ENCODE peak calls at places on chromosome 3, in six cellular contexts. One of them, this sample, is unnamed.

GRCh38 chr3:99943931-99944761 is 126.5 kb downstream of the CMSS1 start:
- DNase-seq in natural killer cell: no peak
- DNase-seq in Kasumi-1: no peak
- DNase-seq in cardiac fibroblast: no peak
- DNase-seq in NCI-H524: no peak
- DNase-seq in activated CD4-positive, alpha-beta T cell treated with anti-CD3 and anti-CD28 coated beads, Interleukin-2, amount 50 U/mL, for 1 hour: no peak
- DNase-seq in this sample: no peak

GRCh38 chr3:141632779-141633374 is 105.2 kb upstream of the RNF7 start:
- DNase-seq in natural killer cell: no peak
- DNase-seq in Kasumi-1: no peak
- DNase-seq in cardiac fibroblast: no peak
- DNase-seq in NCI-H524: peak; percentile 25
- DNase-seq in activated CD4-positive, alpha-beta T cell treated with anti-CD3 and anti-CD28 coated beads, Interleukin-2, amount 50 U/mL, for 1 hour: no peak
- DNase-seq in this sample: no peak

GRCh38 chr3:123028233-123028828 is 768 bp upstream of the SEMA5B start:
- DNase-seq in natural killer cell: no peak
- DNase-seq in Kasumi-1: peak; percentile 65
- DNase-seq in cardiac fibroblast: peak; percentile 80
- DNase-seq in NCI-H524: peak; percentile 93
- DNase-seq in activated CD4-positive, alpha-beta T cell treated with anti-CD3 and anti-CD28 coated beads, Interleukin-2, amount 50 U/mL, for 1 hour: no peak
- DNase-seq in this sample: peak; percentile 53

GRCh38 chr3:1963896-1964295 is 134.8 kb upstream of the CNTN4 start:
- DNase-seq in natural killer cell: no peak
- DNase-seq in Kasumi-1: no peak
- DNase-seq in cardiac fibroblast: no peak
- DNase-seq in NCI-H524: no peak
- DNase-seq in activated CD4-positive, alpha-beta T cell treated with anti-CD3 and anti-CD28 coated beads, Interleukin-2, amount 50 U/mL, for 1 hour: no peak
- DNase-seq in this sample: no peak

GRCh38 chr3:179666436-179667035 is 13.7 kb downstream of the USP13 start:
- DNase-seq in natural killer cell: no peak
- DNase-seq in Kasumi-1: no peak
- DNase-seq in cardiac fibroblast: no peak
- DNase-seq in NCI-H524: peak; percentile 99
- DNase-seq in activated CD4-positive, alpha-beta T cell treated with anti-CD3 and anti-CD28 coated beads, Interleukin-2, amount 50 U/mL, for 1 hour: no peak
- DNase-seq in this sample: no peak

GRCh38 chr3:59502806-59503205 is 453.0 kb upstream of the CFAP20DC start:
- DNase-seq in natural killer cell: no peak
- DNase-seq in Kasumi-1: no peak
- DNase-seq in cardiac fibroblast: peak; percentile 77
- DNase-seq in NCI-H524: no peak
- DNase-seq in activated CD4-positive, alpha-beta T cell treated with anti-CD3 and anti-CD28 coated beads, Interleukin-2, amount 50 U/mL, for 1 hour: no peak
- DNase-seq in this sample: peak; percentile 90

GRCh38 chr3:192845196-192845855 is 72.3 kb downstream of the MB21D2 start:
- DNase-seq in natural killer cell: no peak
- DNase-seq in Kasumi-1: no peak
- DNase-seq in cardiac fibroblast: peak; percentile 63
- DNase-seq in NCI-H524: peak; percentile 24
- DNase-seq in activated CD4-positive, alpha-beta T cell treated with anti-CD3 and anti-CD28 coated beads, Interleukin-2, amount 50 U/mL, for 1 hour: no peak
- DNase-seq in this sample: no peak

GRCh38 chr3:16249336-16249735 is 15.4 kb downstream of the DPH3 start:
- DNase-seq in natural killer cell: no peak
- DNase-seq in Kasumi-1: no peak
- DNase-seq in cardiac fibroblast: peak; percentile 67
- DNase-seq in NCI-H524: peak; percentile 50
- DNase-seq in activated CD4-positive, alpha-beta T cell treated with anti-CD3 and anti-CD28 coated beads, Interleukin-2, amount 50 U/mL, for 1 hour: no peak
- DNase-seq in this sample: no peak

GRCh38 chr3:133856316-133856715 is 39.4 kb downstream of the RAB6B start:
- DNase-seq in natural killer cell: no peak
- DNase-seq in Kasumi-1: peak; percentile 49
- DNase-seq in cardiac fibroblast: peak; percentile 51
- DNase-seq in NCI-H524: no peak
- DNase-seq in activated CD4-positive, alpha-beta T cell treated with anti-CD3 and anti-CD28 coated beads, Interleukin-2, amount 50 U/mL, for 1 hour: no peak
- DNase-seq in this sample: peak; percentile 40